ENCODE peak calls at places on chromosomes 5 and 9, in eight cellular contexts. U is dorsolateral prefrontal cortex; S is neural crest cell; V is MCF 10A; F is stimulated activated CD8-positive, alpha-beta memory T cell treated with anti-CD3 and anti-CD28 coated beads, Interleukin-4, amount 100 ng/mL, for 1 hour; L is stimulated activated CD4-positive, alpha-beta T cell treated with anti-CD3 and anti-CD28 coated beads, TNF-alpha, amount 100 ng/mL, for 1 hour; W is T-helper 2 cell; T is GM12865. O is an unnamed sample.

GRCh38 chr9:99421369-99421768 is 199.3 kb downstream of the SEC61B start:
- DNase-seq in U (no peak), S (no peak), V (no peak), F (no peak), L (no peak), W (no peak), T (no peak), O (no peak)

GRCh38 chr5:178385472-178385853 is 152.9 kb upstream of the PHYKPL start:
- DNase-seq in U (no peak), S (no peak), V (peak), F (no peak), L (no peak), W (no peak), T (no peak), O (no peak)

GRCh38 chr5:67414712-67415111 is 218.1 kb upstream of the CD180 start:
- DNase-seq in U (no peak), S (no peak), V (peak), F (no peak), L (no peak), W (no peak), T (no peak), O (no peak)

GRCh38 chr5:127440831-127441230 is 76.6 kb upstream of the PRRC1 start:
- DNase-seq in U (no peak), S (no peak), V (no peak), F (no peak), L (no peak), W (no peak), T (no peak), O (no peak)

GRCh38 chr9:116234091-116234490 is 80.5 kb downstream of the PAPPA start:
- DNase-seq in U (no peak), S (no peak), V (peak), F (no peak), L (no peak), W (no peak), T (no peak), O (no peak)

GRCh38 chr9:78927099-78927940 is 630.4 kb downstream of the PSAT1 start:
- DNase-seq in U (no peak), S (no peak), V (no peak), F (no peak), L (no peak), W (no peak), T (no peak), O (no peak)

GRCh38 chr5:73969195-73970059 is 343.4 kb downstream of the ARHGEF28 start:
- DNase-seq in U (no peak), S (no peak), V (no peak), F (no peak), L (no peak), W (no peak), T (no peak), O (no peak)

GRCh38 chr9:121876658-121877271 is 216.3 kb downstream of the TTLL11 start:
- DNase-seq in U (no peak), S (no peak), V (peak), F (no peak), L (no peak), W (no peak), T (no peak), O (no peak)

GRCh38 chr5:73317523-73317922 is 131.1 kb downstream of the FOXD1 start:
- DNase-seq in U (no peak), S (no peak), V (no peak), F (no peak), L (no peak), W (no peak), T (no peak), O (no peak)

GRCh38 chr9:95815153-95815552 is 60.3 kb upstream of the ERCC6L2 start:
- DNase-seq in U (no peak), S (no peak), V (peak), F (no peak), L (no peak), W (no peak), T (no peak), O (no peak)

GRCh38 chr5:137217599-137218200 is 281.4 kb downstream of the SPOCK1 start:
- DNase-seq in U (no peak), S (no peak), V (peak), F (no peak), L (no peak), W (no peak), T (no peak), O (no peak)

GRCh38 chr9:3525088-3525835 is 539 bp downstream of the RFX3 start:
- DNase-seq in U (peak), S (no peak), V (no peak), F (no peak), L (no peak), W (no peak), T (no peak), O (no peak)

GRCh38 chr5:65708140-65708539 is 13.8 kb downstream of the SGTB start:
- DNase-seq in U (no peak), S (no peak), V (no peak), F (no peak), L (no peak), W (no peak), T (no peak), O (no peak)

GRCh38 chr9:14692918-14693861 is at the start of gene ZDHHC21:
- DNase-seq in U (peak), S (peak), V (peak), F (peak), L (peak), W (peak), T (peak), O (peak)

GRCh38 chr5:115588640-115589039 is 13.6 kb downstream of the TICAM2 start:
- DNase-seq in U (peak), S (no peak), V (no peak), F (no peak), L (no peak), W (no peak), T (peak), O (no peak)

GRCh38 chr5:151128817-151129216 is 28.8 kb downstream of the ANXA6 start:
- DNase-seq in U (no peak), S (no peak), V (no peak), F (no peak), L (no peak), W (no peak), T (peak), O (no peak)

GRCh38 chr9:128382261-128382660 is 11.1 kb downstream of the URM1 start:
- DNase-seq in U (no peak), S (no peak), V (no peak), F (no peak), L (no peak), W (no peak), T (no peak), O (no peak)

GRCh38 chr5:31478901-31479300 is 53.0 kb downstream of the DROSHA start:
- DNase-seq in U (no peak), S (no peak), V (no peak), F (no peak), L (no peak), W (no peak), T (no peak), O (no peak)

GRCh38 chr5:159257629-159258283 is 5.3 kb upstream of the UBLCP1 start:
- DNase-seq in U (no peak), S (no peak), V (no peak), F (no peak), L (no peak), W (no peak), T (no peak), O (no peak)

GRCh38 chr9:1429328-1429727 is 379.2 kb downstream of the DMRT2 start:
- DNase-seq in U (no peak), S (no peak), V (peak), F (no peak), L (no peak), W (no peak), T (peak), O (peak)

GRCh38 chr5:132193165-132193694 is 34.4 kb downstream of the P4HA2 start:
- DNase-seq in U (no peak), S (no peak), V (no peak), F (no peak), L (no peak), W (no peak), T (no peak), O (no peak)

GRCh38 chr9:2354856-2355255 is 266.7 kb upstream of the VLDLR start:
- DNase-seq in U (no peak), S (no peak), V (no peak), F (no peak), L (no peak), W (no peak), T (no peak), O (no peak)

GRCh38 chr9:109121218-109121796 is 1.6 kb upstream of the TMEM245 start:
- DNase-seq in U (no peak), S (no peak), V (no peak), F (no peak), L (no peak), W (no peak), T (no peak), O (no peak)

GRCh38 chr5:168935183-168935582 is 356.0 kb upstream of the PANK3 start:
- DNase-seq in U (no peak), S (no peak), V (no peak), F (no peak), L (no peak), W (no peak), T (no peak), O (no peak)

GRCh38 chr5:129112295-129112694 is 17.7 kb downstream of the ISOC1 start:
- DNase-seq in U (no peak), S (no peak), V (no peak), F (no peak), L (no peak), W (no peak), T (no peak), O (no peak)

GRCh38 chr9:83285836-83286235 is 222.9 kb upstream of the RASEF start:
- DNase-seq in U (no peak), S (no peak), V (no peak), F (no peak), L (no peak), W (no peak), T (no peak), O (no peak)

GRCh38 chr5:98458004-98458403 is 315.5 kb upstream of the RGMB start:
- DNase-seq in U (no peak), S (no peak), V (no peak), F (no peak), L (no peak), W (no peak), T (peak), O (no peak)

GRCh38 chr9:121718063-121718462 is 66.6 kb downstream of the DAB2IP start:
- DNase-seq in U (peak), S (no peak), V (no peak), F (no peak), L (no peak), W (no peak), T (no peak), O (no peak)

GRCh38 chr5:43661102-43661501 is 58.1 kb downstream of the NNT start:
- DNase-seq in U (peak), S (peak), V (peak), F (no peak), L (no peak), W (no peak), T (peak), O (no peak)

GRCh38 chr9:117412006-117412715 is 2.7 kb downstream of the ASTN2 start:
- DNase-seq in U (peak), S (no peak), V (no peak), F (no peak), L (no peak), W (no peak), T (no peak), O (no peak)

GRCh38 chr5:172909931-172910502 is 49.2 kb upstream of the RPL26L1 start:
- DNase-seq in U (no peak), S (no peak), V (peak), F (no peak), L (no peak), W (no peak), T (no peak), O (no peak)

GRCh38 chr9:128771094-128771721 is 519 bp downstream of the ZER1 start:
- DNase-seq in U (no peak), S (peak), V (peak), F (no peak), L (no peak), W (no peak), T (peak), O (peak)

GRCh38 chr9:113631093-113631765 is 167.7 kb downstream of the RGS3 start:
- DNase-seq in U (no peak), S (no peak), V (no peak), F (no peak), L (no peak), W (no peak), T (no peak), O (no peak)

GRCh38 chr5:34743878-34744277 is 87.8 kb downstream of the RAI14 start:
- DNase-seq in U (no peak), S (no peak), V (peak), F (no peak), L (no peak), W (no peak), T (no peak), O (no peak)

GRCh38 chr5:158212237-158212636 is 353.3 kb upstream of the CLINT1 start:
- DNase-seq in U (no peak), S (no peak), V (no peak), F (no peak), L (no peak), W (no peak), T (no peak), O (no peak)

GRCh38 chr9:89740722-89741121 is 135.9 kb downstream of the GADD45G start:
- DNase-seq in U (no peak), S (no peak), V (no peak), F (no peak), L (no peak), W (no peak), T (peak), O (no peak)

GRCh38 chr9:70466976-70467551 is 52.6 kb upstream of the KLF9 start:
- DNase-seq in U (no peak), S (no peak), V (peak), F (no peak), L (no peak), W (peak), T (no peak), O (no peak)